ENCODE peak calls at places on chromosomes 11 and 22, in ten cellular contexts. One of them, this sample, is unnamed.

GRCh38 chr11:47406896-47407745 is 1.3 kb upstream of the SLC39A13 start:
- DNase-seq in K562: peak; percentile 37
- DNase-seq in H1: no peak
- DNase-seq in spleen: no peak
- DNase-seq in breast epithelium: no peak
- DNase-seq in endothelial cell of umbilical vein: no peak
- DNase-seq in HCT116: no peak
- DNase-seq in prostate gland: no peak
- DNase-seq in vagina: no peak
- DNase-seq in upper lobe of left lung: no peak
- DNase-seq in this sample: no peak

GRCh38 chr11:47553417-47553746 is 450 bp upstream of the CELF1 start:
- DNase-seq in K562: no peak
- DNase-seq in H1: no peak
- DNase-seq in spleen: no peak
- DNase-seq in breast epithelium: no peak
- DNase-seq in endothelial cell of umbilical vein: no peak
- DNase-seq in HCT116: no peak
- DNase-seq in prostate gland: no peak
- DNase-seq in vagina: no peak
- DNase-seq in upper lobe of left lung: no peak
- DNase-seq in this sample: peak; percentile 27

GRCh38 chr22:24555160-24555495 is 190 bp upstream of the GUCD1 start:
- DNase-seq in K562: peak; percentile 96
- DNase-seq in H1: peak; percentile 99
- DNase-seq in spleen: peak; percentile 100
- DNase-seq in breast epithelium: peak; percentile 100
- DNase-seq in endothelial cell of umbilical vein: peak; percentile 99
- DNase-seq in HCT116: peak; percentile 97
- DNase-seq in prostate gland: peak; percentile 100
- DNase-seq in vagina: peak; percentile 99
- DNase-seq in upper lobe of left lung: peak; percentile 99
- DNase-seq in this sample: peak; percentile 100

GRCh38 chr11:75565221-75565814 is 3.3 kb downstream of the SERPINH1 start:
- DNase-seq in K562: no peak
- DNase-seq in H1: no peak
- DNase-seq in spleen: no peak
- DNase-seq in breast epithelium: no peak
- DNase-seq in endothelial cell of umbilical vein: peak; percentile 73
- DNase-seq in HCT116: no peak
- DNase-seq in prostate gland: no peak
- DNase-seq in vagina: no peak
- DNase-seq in upper lobe of left lung: no peak
- DNase-seq in this sample: no peak

GRCh38 chr11:60566773-60567172 is 51.6 kb downstream of the MS4A13 start:
- DNase-seq in K562: no peak
- DNase-seq in H1: no peak
- DNase-seq in spleen: no peak
- DNase-seq in breast epithelium: no peak
- DNase-seq in endothelial cell of umbilical vein: no peak
- DNase-seq in HCT116: no peak
- DNase-seq in prostate gland: no peak
- DNase-seq in vagina: no peak
- DNase-seq in upper lobe of left lung: no peak
- DNase-seq in this sample: no peak

GRCh38 chr22:22787805-22788459 is 99.7 kb upstream of the IGLL5 start:
- DNase-seq in K562: peak; percentile 98
- DNase-seq in H1: no peak
- DNase-seq in spleen: peak; percentile 86
- DNase-seq in breast epithelium: no peak
- DNase-seq in endothelial cell of umbilical vein: peak; percentile 34
- DNase-seq in HCT116: peak; percentile 44
- DNase-seq in prostate gland: no peak
- DNase-seq in vagina: no peak
- DNase-seq in upper lobe of left lung: no peak
- DNase-seq in this sample: peak; percentile 68

GRCh38 chr11:61587541-61587941 is 6.7 kb upstream of the SYT7 start:
- DNase-seq in K562: peak; percentile 25
- DNase-seq in H1: no peak
- DNase-seq in spleen: peak; percentile 80
- DNase-seq in breast epithelium: peak; percentile 75
- DNase-seq in endothelial cell of umbilical vein: no peak
- DNase-seq in HCT116: no peak
- DNase-seq in prostate gland: peak; percentile 58
- DNase-seq in vagina: no peak
- DNase-seq in upper lobe of left lung: peak; percentile 91
- DNase-seq in this sample: peak; percentile 51

GRCh38 chr11:41659990-41660389 is 200.5 kb upstream of the LRRC4C start:
- DNase-seq in K562: no peak
- DNase-seq in H1: no peak
- DNase-seq in spleen: no peak
- DNase-seq in breast epithelium: no peak
- DNase-seq in endothelial cell of umbilical vein: no peak
- DNase-seq in HCT116: no peak
- DNase-seq in prostate gland: no peak
- DNase-seq in vagina: no peak
- DNase-seq in upper lobe of left lung: no peak
- DNase-seq in this sample: no peak

GRCh38 chr11:41789376-41789775 is 329.9 kb upstream of the LRRC4C start:
- DNase-seq in K562: no peak
- DNase-seq in H1: no peak
- DNase-seq in spleen: no peak
- DNase-seq in breast epithelium: no peak
- DNase-seq in endothelial cell of umbilical vein: no peak
- DNase-seq in HCT116: no peak
- DNase-seq in prostate gland: no peak
- DNase-seq in vagina: no peak
- DNase-seq in upper lobe of left lung: no peak
- DNase-seq in this sample: no peak

GRCh38 chr22:38734203-38735100 is 21.3 kb downstream of the SUN2 start:
- DNase-seq in K562: no peak
- DNase-seq in H1: no peak
- DNase-seq in spleen: peak; percentile 57
- DNase-seq in breast epithelium: no peak
- DNase-seq in endothelial cell of umbilical vein: no peak
- DNase-seq in HCT116: no peak
- DNase-seq in prostate gland: no peak
- DNase-seq in vagina: no peak
- DNase-seq in upper lobe of left lung: no peak
- DNase-seq in this sample: no peak

GRCh38 chr22:26567610-26568009 is 22.3 kb downstream of the TPST2 start:
- DNase-seq in K562: no peak
- DNase-seq in H1: no peak
- DNase-seq in spleen: no peak
- DNase-seq in breast epithelium: no peak
- DNase-seq in endothelial cell of umbilical vein: no peak
- DNase-seq in HCT116: no peak
- DNase-seq in prostate gland: no peak
- DNase-seq in vagina: no peak
- DNase-seq in upper lobe of left lung: no peak
- DNase-seq in this sample: no peak

GRCh38 chr22:35578836-35579575 is 38.1 kb downstream of the MB start:
- DNase-seq in K562: no peak
- DNase-seq in H1: no peak
- DNase-seq in spleen: no peak
- DNase-seq in breast epithelium: no peak
- DNase-seq in endothelial cell of umbilical vein: no peak
- DNase-seq in HCT116: no peak
- DNase-seq in prostate gland: no peak
- DNase-seq in vagina: no peak
- DNase-seq in upper lobe of left lung: no peak
- DNase-seq in this sample: no peak

DNA sequence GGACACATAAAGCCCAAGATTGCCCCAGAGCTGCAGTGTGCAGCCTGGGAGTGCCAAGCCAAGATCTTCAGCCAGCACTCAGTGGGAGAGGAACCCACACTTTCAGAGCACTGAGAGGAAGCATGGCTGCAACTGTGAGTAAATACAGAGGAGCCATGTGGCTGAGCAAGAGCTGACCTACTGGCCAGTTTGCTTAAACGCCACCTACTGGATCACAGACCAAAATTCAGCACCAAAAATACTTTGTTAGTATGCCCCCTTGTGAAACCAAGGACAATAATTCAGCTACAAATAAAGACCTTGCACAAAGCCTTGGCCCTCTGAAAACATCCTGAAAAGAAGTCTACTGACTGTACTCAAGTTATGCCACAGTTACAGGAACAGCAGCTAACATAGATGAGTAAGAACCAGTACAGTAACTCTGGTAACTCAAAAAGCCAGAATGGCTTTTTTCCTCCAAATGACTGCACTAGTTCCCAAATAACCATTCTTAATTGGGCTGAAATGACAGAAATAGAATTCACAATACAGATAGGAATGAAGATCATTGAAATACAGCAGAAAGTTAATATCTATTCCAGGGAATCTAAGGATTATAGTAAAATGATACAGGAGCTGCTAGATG is 10.1 kb upstream of the OR4A15 start:
- DNase-seq in K562: peak; percentile 2
- DNase-seq in H1: no peak
- DNase-seq in spleen: no peak
- DNase-seq in breast epithelium: no peak
- DNase-seq in endothelial cell of umbilical vein: no peak
- DNase-seq in HCT116: no peak
- DNase-seq in prostate gland: no peak
- DNase-seq in vagina: no peak
- DNase-seq in upper lobe of left lung: no peak
- DNase-seq in this sample: no peak
- TF ChIP-seq CTCF in K562: peak; percentile 26
- TF ChIP-seq CTCF in H1: no peak
- TF ChIP-seq CTCF in spleen: no peak
- TF ChIP-seq CTCF in breast epithelium: no peak
- TF ChIP-seq CTCF in endothelial cell of umbilical vein: no peak
- TF ChIP-seq CTCF in HCT116: peak; percentile 38
- TF ChIP-seq CTCF in prostate gland: no peak
- TF ChIP-seq CTCF in vagina: no peak
- TF ChIP-seq CTCF in upper lobe of left lung: no peak
- TF ChIP-seq CTCF in this sample: no peak

GRCh38 chr11:65121865-65122696 is at the start of the genes FAU and MRPL49:
- DNase-seq in K562: peak; percentile 99
- DNase-seq in H1: peak; percentile 94
- DNase-seq in spleen: peak; percentile 100
- DNase-seq in breast epithelium: peak; percentile 99
- DNase-seq in endothelial cell of umbilical vein: peak; percentile 98
- DNase-seq in HCT116: peak; percentile 93
- DNase-seq in prostate gland: peak; percentile 99
- DNase-seq in vagina: peak; percentile 98
- DNase-seq in upper lobe of left lung: peak; percentile 98
- DNase-seq in this sample: peak; percentile 99

GRCh38 chr11:65119670-65119995 is 2.1 kb upstream of the ZNHIT2 start:
- DNase-seq in K562: no peak
- DNase-seq in H1: no peak
- DNase-seq in spleen: no peak
- DNase-seq in breast epithelium: no peak
- DNase-seq in endothelial cell of umbilical vein: no peak
- DNase-seq in HCT116: no peak
- DNase-seq in prostate gland: no peak
- DNase-seq in vagina: no peak
- DNase-seq in upper lobe of left lung: no peak
- DNase-seq in this sample: no peak

GRCh38 chr11:65118097-65118837 is 766 bp upstream of the ZNHIT2 start:
- DNase-seq in K562: no peak
- DNase-seq in H1: no peak
- DNase-seq in spleen: peak; percentile 82
- DNase-seq in breast epithelium: no peak
- DNase-seq in endothelial cell of umbilical vein: no peak
- DNase-seq in HCT116: no peak
- DNase-seq in prostate gland: no peak
- DNase-seq in vagina: peak; percentile 85
- DNase-seq in upper lobe of left lung: no peak
- DNase-seq in this sample: no peak

GRCh38 chr11:65121447-65121864 is 478 bp downstream of the FAU start:
- DNase-seq in K562: peak; percentile 52
- DNase-seq in H1: no peak
- DNase-seq in spleen: peak; percentile 86
- DNase-seq in breast epithelium: no peak
- DNase-seq in endothelial cell of umbilical vein: no peak
- DNase-seq in HCT116: no peak
- DNase-seq in prostate gland: no peak
- DNase-seq in vagina: no peak
- DNase-seq in upper lobe of left lung: no peak
- DNase-seq in this sample: no peak

GRCh38 chr11:65120831-65121230 is 1.1 kb downstream of the FAU start:
- DNase-seq in K562: no peak
- DNase-seq in H1: no peak
- DNase-seq in spleen: no peak
- DNase-seq in breast epithelium: no peak
- DNase-seq in endothelial cell of umbilical vein: no peak
- DNase-seq in HCT116: no peak
- DNase-seq in prostate gland: no peak
- DNase-seq in vagina: no peak
- DNase-seq in upper lobe of left lung: no peak
- DNase-seq in this sample: no peak
- TF ChIP-seq POLR2AphosphoS5 in K562: no peak
- TF ChIP-seq POLR2AphosphoS5 in H1: no peak
- TF ChIP-seq POLR2AphosphoS5 in spleen: no peak
- TF ChIP-seq POLR2AphosphoS5 in breast epithelium: no peak
- TF ChIP-seq POLR2AphosphoS5 in endothelial cell of umbilical vein: no peak
- TF ChIP-seq POLR2AphosphoS5 in HCT116: no peak
- TF ChIP-seq POLR2AphosphoS5 in prostate gland: no peak
- TF ChIP-seq POLR2AphosphoS5 in vagina: no peak
- TF ChIP-seq POLR2AphosphoS5 in upper lobe of left lung: no peak
- TF ChIP-seq POLR2AphosphoS5 in this sample: no peak

DNA sequence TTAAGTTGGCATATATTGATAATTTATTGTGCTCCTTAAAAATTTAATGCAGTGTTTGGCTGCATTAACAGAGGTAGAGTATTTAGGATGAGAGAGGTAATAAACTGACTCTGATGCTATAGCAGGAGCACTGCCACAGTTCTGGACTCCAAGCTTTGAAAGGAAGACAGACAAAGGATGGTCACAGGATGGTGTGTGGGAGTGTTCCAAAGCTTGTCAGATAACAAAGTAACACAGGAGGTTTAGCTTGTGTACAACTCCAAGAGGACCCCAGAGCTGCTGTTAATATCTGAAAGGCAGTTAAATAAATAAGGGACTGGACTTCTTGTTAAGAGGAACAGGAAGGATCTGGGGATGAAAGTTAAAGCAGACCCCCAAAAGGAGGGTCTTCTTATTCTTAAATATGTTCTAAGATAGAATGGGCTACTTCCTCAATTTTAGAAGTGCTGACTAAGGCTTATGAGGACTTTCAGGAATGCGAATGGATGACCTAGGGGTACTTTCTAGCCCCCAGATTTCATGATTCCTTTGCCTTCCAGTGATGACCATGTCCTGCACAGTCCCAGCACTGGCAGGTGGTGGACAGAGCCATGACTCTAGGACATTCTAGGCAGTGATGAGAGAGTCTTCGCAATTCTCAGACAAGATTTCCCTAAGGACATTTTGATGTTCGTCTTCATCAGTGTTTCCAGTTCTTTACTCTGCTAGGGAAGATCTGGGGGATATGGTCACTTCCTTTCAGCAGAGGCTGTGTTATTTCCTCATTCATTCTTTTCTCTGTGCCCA is 149.1 kb upstream of the RASSF10 start:
- DNase-seq in K562: peak; percentile 76
- DNase-seq in H1: no peak
- DNase-seq in spleen: no peak
- DNase-seq in breast epithelium: no peak
- DNase-seq in endothelial cell of umbilical vein: no peak
- DNase-seq in HCT116: no peak
- DNase-seq in prostate gland: no peak
- DNase-seq in vagina: no peak
- DNase-seq in upper lobe of left lung: no peak
- DNase-seq in this sample: no peak
- TF ChIP-seq POLR2A in K562: no peak
- TF ChIP-seq POLR2A in H1: no peak
- TF ChIP-seq POLR2A in spleen: no peak
- TF ChIP-seq POLR2A in breast epithelium: no peak
- TF ChIP-seq POLR2A in endothelial cell of umbilical vein: no peak
- TF ChIP-seq POLR2A in HCT116: no peak
- TF ChIP-seq POLR2A in prostate gland: no peak
- TF ChIP-seq POLR2A in vagina: no peak
- TF ChIP-seq POLR2A in upper lobe of left lung: no peak
- TF ChIP-seq POLR2A in this sample: no peak

GRCh38 chr22:37571258-37571991 is 8.5 kb downstream of the LGALS2 start:
- DNase-seq in K562: no peak
- DNase-seq in H1: no peak
- DNase-seq in spleen: no peak
- DNase-seq in breast epithelium: no peak
- DNase-seq in endothelial cell of umbilical vein: no peak
- DNase-seq in HCT116: peak; percentile 63
- DNase-seq in prostate gland: no peak
- DNase-seq in vagina: no peak
- DNase-seq in upper lobe of left lung: no peak
- DNase-seq in this sample: no peak
- TF ChIP-seq CTCF in K562: no peak
- TF ChIP-seq CTCF in H1: peak; percentile 19
- TF ChIP-seq CTCF in spleen: no peak
- TF ChIP-seq CTCF in breast epithelium: no peak
- TF ChIP-seq CTCF in endothelial cell of umbilical vein: peak; percentile 35
- TF ChIP-seq CTCF in HCT116: no peak
- TF ChIP-seq CTCF in prostate gland: no peak
- TF ChIP-seq CTCF in vagina: no peak
- TF ChIP-seq CTCF in upper lobe of left lung: no peak
- TF ChIP-seq CTCF in this sample: no peak

This sample was measured in stomach.